ENCODE peak calls at places on chromosomes 3 and 15, in four cellular contexts. Z is left ventricle myocardium superior, B is hepatic stellate cell, G is nucleus accumbens. O is an unnamed sample.

GRCh38 chr15:61099030-61099800 is 129.9 kb downstream of the RORA start:
- DNase-seq in G (no peak), Z (no peak), B (no peak), O (no peak)

GRCh38 chr3:192434186-192434585 is 293.2 kb downstream of the FGF12 start:
- DNase-seq in G (no peak), B (no peak), Z (no peak), O (no peak)

GRCh38 chr15:38600241-38600640 is 35.6 kb upstream of the RASGRP1 start:
- DNase-seq in B (no peak), G (no peak), Z (no peak), O (no peak)

GRCh38 chr3:168250415-168250861 is 154.7 kb upstream of the GOLIM4 start:
- DNase-seq in Z (no peak), B (no peak), G (no peak), O (no peak)

GRCh38 chr15:77160562-77161481 is 89.9 kb upstream of the TSPAN3 start:
- DNase-seq in G (no peak), Z (no peak), B (no peak), O (no peak)

GRCh38 chr3:118882353-118882947 is 152.2 kb downstream of the IGSF11 start:
- DNase-seq in B (peak; percentile 11), Z (peak; percentile 46), G (peak; percentile 29), O (peak; percentile 5)

GRCh38 chr3:149401215-149401925 is 23.9 kb upstream of the TM4SF1 start:
- DNase-seq in Z (no peak), G (no peak), B (no peak), O (no peak)

GRCh38 chr3:50304601-50305000 is 1.2 kb upstream of the HYAL1 start:
- DNase-seq in Z (no peak), B (no peak), G (no peak), O (no peak)

GRCh38 chr15:82852906-82853635 is 43.6 kb downstream of the WHAMM start:
- DNase-seq in Z (no peak), G (no peak), B (no peak), O (no peak)

GRCh38 chr15:90046289-90046688 is 45.2 kb downstream of the ZNF710 start:
- DNase-seq in G (no peak), B (no peak), Z (no peak), O (no peak)

GRCh38 chr15:32704343-32705076 is 13.3 kb upstream of the GREM1 start:
- DNase-seq in G (no peak), B (no peak), Z (no peak), O (no peak)

GRCh38 chr15:44029940-44030568 is 165.0 kb downstream of the FRMD5 start:
- DNase-seq in Z (no peak), G (no peak), B (no peak), O (no peak)

GRCh38 chr3:139117883-139118760 is 73.4 kb upstream of the PRR23C start:
- DNase-seq in Z (no peak), B (no peak), G (no peak), O (no peak)

GRCh38 chr3:54951405-54951804 is 23.5 kb upstream of the LRTM1 start:
- DNase-seq in B (peak; percentile 83), Z (peak; percentile 88), G (peak; percentile 15), O (peak; percentile 52)

GRCh38 chr3:31448035-31448881 is 84.5 kb upstream of the STT3B start:
- DNase-seq in Z (peak; percentile 27), B (peak; percentile 4), G (no peak), O (no peak)

GRCh38 chr3:145678401-145678800 is 482.6 kb downstream of the PLOD2 start:
- DNase-seq in G (no peak), Z (no peak), B (no peak), O (no peak)

GRCh38 chr3:55608266-55608937 is 121.3 kb upstream of the WNT5A start:
- DNase-seq in B (no peak), G (no peak), Z (no peak), O (no peak)

GRCh38 chr15:94411279-94411678 is 179.9 kb downstream of the MCTP2 start:
- DNase-seq in G (no peak), B (no peak), Z (no peak), O (no peak)

GRCh38 chr3:31968927-31969418 is 12.1 kb downstream of the OSBPL10 start:
- DNase-seq in Z (no peak), G (no peak), B (peak; percentile 85), O (no peak)

GRCh38 chr3:297585-297984 is 101.0 kb downstream of the CHL1 start:
- DNase-seq in G (no peak), Z (no peak), B (no peak), O (no peak)

GRCh38 chr15:66100761-66101160 is 152.8 kb downstream of the MEGF11 start:
- DNase-seq in Z (no peak), B (no peak), G (no peak), O (no peak)

GRCh38 chr3:16759227-16759903 is 125.4 kb upstream of the PLCL2 start:
- DNase-seq in G (no peak), B (no peak), Z (no peak), O (no peak)

GRCh38 chr3:47414666-47415587 is 34.1 kb downstream of the PTPN23 start:
- DNase-seq in G (peak; percentile 16), B (peak; percentile 7), Z (no peak), O (peak; percentile 37)

GRCh38 chr3:156747046-156747445 is 72.7 kb downstream of the TIPARP start:
- DNase-seq in Z (no peak), G (no peak), B (no peak), O (no peak)

GRCh38 chr3:23811117-23811487 is 5.3 kb downstream of the UBE2E1 start:
- DNase-seq in B (no peak), G (no peak), Z (no peak), O (no peak)

GRCh38 chr3:174986685-174987084 is 127.6 kb downstream of the NAALADL2 start:
- DNase-seq in G (no peak), B (peak; percentile 10), Z (no peak), O (no peak)

GRCh38 chr3:27528798-27529197 is 44.6 kb upstream of the SLC4A7 start:
- DNase-seq in Z (no peak), G (no peak), B (no peak), O (no peak)

O was measured in substantia nigra.